ENCODE peak calls at places on chromosomes 2 and 18, in six cellular contexts. Z, M, L, N, G and J are unnamed samples.

GRCh38 chr2:136486115-136486514 is 279.2 kb upstream of the THSD7B start:
- DNase-seq in Z (no peak), M (no peak), L (no peak), N (no peak), G (no peak), J (no peak)

GRCh38 chr2:168504323-168504722 is 48.3 kb downstream of the CERS6 start:
- DNase-seq in Z (no peak), M (no peak), L (no peak), N (no peak), G (no peak), J (no peak)

GRCh38 chr2:109417701-109418335 is 195.9 kb downstream of the SEPTIN10 start:
- DNase-seq in Z (no peak), M (peak; percentile 22), L (no peak), N (no peak), G (no peak), J (no peak)

GRCh38 chr2:189702071-189702470 is 27.6 kb downstream of the ANKAR start:
- DNase-seq in Z (no peak), M (no peak), L (no peak), N (no peak), G (peak; percentile 27), J (no peak)

GRCh38 chr18:55863876-55864275 is 275.9 kb upstream of the TCF4 start:
- DNase-seq in Z (no peak), M (no peak), L (no peak), N (no peak), G (no peak), J (no peak)

GRCh38 chr18:30254331-30254730 is 788.2 kb downstream of the DSC3 start:
- DNase-seq in Z (no peak), M (no peak), L (no peak), N (no peak), G (no peak), J (no peak)

GRCh38 chr2:172208881-172209325 is 106.2 kb upstream of the DLX2 start:
- DNase-seq in Z (no peak), M (no peak), L (no peak), N (no peak), G (peak; percentile 90), J (no peak)

GRCh38 chr2:58289029-58289428 is 47.9 kb upstream of the FANCL start:
- DNase-seq in Z (no peak), M (no peak), L (no peak), N (no peak), G (peak; percentile 12), J (no peak)

GRCh38 chr2:65730186-65730585 is 297.8 kb upstream of the SPRED2 start:
- DNase-seq in Z (no peak), M (no peak), L (no peak), N (no peak), G (no peak), J (no peak)

GRCh38 chr2:136134126-136134525 is 16.2 kb upstream of the CXCR4 start:
- DNase-seq in Z (no peak), M (no peak), L (no peak), N (no peak), G (peak; percentile 65), J (no peak)

GRCh38 chr2:160270571-160271113 is 70.6 kb upstream of the ITGB6 start:
- DNase-seq in Z (no peak), M (no peak), L (no peak), N (no peak), G (no peak), J (no peak)

GRCh38 chr18:39205565-39205964 is 1640.0 kb upstream of the CELF4 start:
- DNase-seq in Z (no peak), M (no peak), L (no peak), N (no peak), G (no peak), J (no peak)

GRCh38 chr18:9973461-9973860 is 59.6 kb downstream of the VAPA start:
- DNase-seq in Z (no peak), M (no peak), L (no peak), N (no peak), G (no peak), J (no peak)

GRCh38 chr2:144515694-144516416 is 4.1 kb downstream of the ZEB2 start:
- DNase-seq in Z (peak; percentile 88), M (peak; percentile 56), L (peak; percentile 49), N (no peak), G (peak; percentile 81), J (peak; percentile 53)

GRCh38 chr2:167929461-167929860 is 317.9 kb downstream of the STK39 start:
- DNase-seq in Z (no peak), M (no peak), L (no peak), N (no peak), G (no peak), J (no peak)

GRCh38 chr2:105774781-105775337 is 30.1 kb downstream of the NCK2 start:
- DNase-seq in Z (peak; percentile 21), M (no peak), L (no peak), N (no peak), G (no peak), J (no peak)

GRCh38 chr2:125371867-125372266 is 1284.1 kb upstream of the GYPC start:
- DNase-seq in Z (no peak), M (no peak), L (no peak), N (no peak), G (no peak), J (no peak)

GRCh38 chr2:47510745-47511144 is 107.8 kb downstream of the MSH2 start:
- DNase-seq in Z (no peak), M (no peak), L (no peak), N (no peak), G (no peak), J (no peak)

GRCh38 chr2:31138037-31138962 is at the start of gene GALNT14:
- DNase-seq in Z (no peak), M (peak; percentile 29), L (no peak), N (no peak), G (no peak), J (no peak)

GRCh38 chr2:28952806-28953190 is 28.3 kb upstream of the TOGARAM2 start:
- DNase-seq in Z (no peak), M (no peak), L (peak; percentile 23), N (no peak), G (peak; percentile 83), J (no peak)

GRCh38 chr2:231425811-231426703 is 30.5 kb downstream of the B3GNT7 start:
- DNase-seq in Z (no peak), M (no peak), L (no peak), N (no peak), G (no peak), J (no peak)

GRCh38 chr2:96167407-96168013 is 22.3 kb upstream of the DUSP2 start:
- DNase-seq in Z (no peak), M (no peak), L (no peak), N (no peak), G (no peak), J (no peak)

GRCh38 chr2:99806758-99807157 is 316.9 kb upstream of the REV1 start:
- DNase-seq in Z (no peak), M (no peak), L (no peak), N (no peak), G (no peak), J (no peak)

GRCh38 chr18:46104128-46104911 is at the start of gene HAUS1:
- DNase-seq in Z (peak; percentile 98), M (peak; percentile 91), L (peak; percentile 87), N (peak; percentile 75), G (peak; percentile 91), J (peak; percentile 90)

GRCh38 chr18:13051950-13052349 is 60.8 kb downstream of the CEP192 start:
- DNase-seq in Z (no peak), M (no peak), L (no peak), N (no peak), G (peak; percentile 86), J (no peak)

GRCh38 chr2:170715932-170716777 is 1.0 kb downstream of the SP5 start:
- DNase-seq in Z (no peak), M (no peak), L (no peak), N (no peak), G (peak; percentile 56), J (no peak)

GRCh38 chr2:99662761-99663341 is 173.0 kb upstream of the REV1 start:
- DNase-seq in Z (peak; percentile 82), M (no peak), L (no peak), N (no peak), G (no peak), J (peak; percentile 45)

DNA sequence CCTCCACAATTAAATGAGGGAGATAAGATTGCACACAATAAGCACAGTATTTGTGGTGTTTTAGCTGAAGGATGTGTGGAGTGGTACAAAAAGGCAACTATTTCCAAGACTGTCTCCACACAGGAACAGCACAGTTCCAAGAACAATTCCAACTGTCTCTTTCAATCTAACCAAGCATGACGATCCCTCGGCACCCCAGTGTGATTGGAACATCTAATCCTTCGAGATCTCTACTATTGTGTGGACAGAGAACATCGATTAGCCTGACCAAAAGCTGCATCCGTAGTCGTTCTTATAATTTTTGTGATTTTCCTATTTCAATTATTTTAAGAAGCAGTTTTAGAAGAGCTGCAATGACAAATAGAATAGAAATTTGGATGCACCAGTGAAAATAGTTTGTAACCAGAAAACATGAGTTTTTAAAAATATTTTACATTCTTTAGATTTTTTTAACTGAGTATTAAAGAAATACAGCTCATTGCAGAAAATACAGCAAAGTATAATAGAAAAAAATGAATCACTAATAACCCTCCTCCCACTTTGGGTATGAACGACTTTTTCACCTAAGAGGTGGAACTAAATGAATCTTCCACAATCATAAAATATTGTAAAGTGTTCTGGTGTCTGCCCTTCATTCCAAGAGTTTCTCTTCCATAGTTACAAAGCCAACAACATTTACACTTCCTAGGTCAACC is 76.4 kb upstream of the CABLES1 start:
- DNase-seq in Z (no peak), M (no peak), L (no peak), N (no peak), G (no peak), J (no peak)
- H3K4me3 ChIP-seq in Z (no peak overlapping the region), M (no peak overlapping the region), L (no peak overlapping the region), N (no peak overlapping the region), G (no peak overlapping the region), J (no peak overlapping the region)

GRCh38 chr18:66872277-66872676 is 268.4 kb upstream of the CDH19 start:
- DNase-seq in Z (no peak), M (no peak), L (no peak), N (no peak), G (peak; percentile 17), J (no peak)
- TF ChIP-seq CTCF in Z (no peak), M (no peak), L (no peak), N (no peak), G (no peak), J (peak; percentile 8)

GRCh38 chr18:50055474-50055873 is 139.5 kb downstream of the MYO5B start:
- DNase-seq in Z (no peak), M (no peak), L (no peak), N (no peak), G (no peak), J (no peak)
- TF ChIP-seq POLR2A in Z (no peak), M (no peak), L (no peak), N (no peak), G (no peak), J (no peak)

GRCh38 chr2:226227341-226227740 is 572.3 kb downstream of the IRS1 start:
- DNase-seq in Z (no peak), M (no peak), L (no peak), N (no peak), G (no peak), J (no peak)

GRCh38 chr2:226228080-226228479 is 571.5 kb downstream of the IRS1 start:
- DNase-seq in Z (no peak), M (no peak), L (no peak), N (no peak), G (no peak), J (no peak)

GRCh38 chr2:226220511-226220910 is 579.1 kb downstream of the IRS1 start:
- DNase-seq in Z (no peak), M (no peak), L (no peak), N (no peak), G (no peak), J (no peak)

DNA sequence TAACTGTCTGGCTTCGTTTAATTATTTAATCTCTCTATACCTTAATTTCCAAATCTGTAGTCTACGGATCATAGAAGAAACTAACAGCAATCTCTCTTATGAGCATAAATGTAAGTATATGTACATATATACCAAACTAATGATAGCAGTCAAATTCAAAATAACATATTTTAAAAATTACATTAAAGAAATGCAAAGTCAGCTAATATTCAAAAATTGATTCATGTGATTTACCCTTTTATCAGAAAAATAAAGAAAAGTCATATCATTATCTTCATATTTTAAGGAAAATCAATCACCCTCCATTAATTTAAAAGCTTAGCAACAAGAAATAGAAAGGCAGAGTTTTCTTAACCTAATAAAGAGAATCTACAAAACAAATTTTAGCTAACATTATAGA is 575.9 kb downstream of the IRS1 start:
- DNase-seq in Z (no peak), M (no peak), L (no peak), N (no peak), G (no peak), J (no peak)
- H3K4me3 ChIP-seq in Z (no peak overlapping the region), M (no peak overlapping the region), L (no peak overlapping the region), N (no peak overlapping the region), G (no peak overlapping the region), J (no peak overlapping the region)